ENCODE peak calls at places on chromosomes 5 and 9, in five cellular contexts. One of them, this sample, is unnamed.

GRCh38 chr5:68548959-68549676 is 333.6 kb downstream of the PIK3R1 start:
- DNase-seq in left lung: no peak
- DNase-seq in upper lobe of right lung: no peak
- DNase-seq in CD4-positive, CD25-positive, alpha-beta regulatory T cell: no peak
- DNase-seq in Panc1: no peak
- DNase-seq in this sample: peak; percentile 82

GRCh38 chr9:136847065-136847826 is 2.0 kb upstream of the PHPT1 start:
- DNase-seq in left lung: peak; percentile 80
- DNase-seq in CD4-positive, CD25-positive, alpha-beta regulatory T cell: no peak
- DNase-seq in Panc1: no peak
- DNase-seq in upper lobe of right lung: peak; percentile 87
- DNase-seq in this sample: no peak

GRCh38 chr5:107257885-107258520 is 412.7 kb downstream of the EFNA5 start:
- DNase-seq in upper lobe of right lung: no peak
- DNase-seq in Panc1: no peak
- DNase-seq in CD4-positive, CD25-positive, alpha-beta regulatory T cell: no peak
- DNase-seq in left lung: no peak
- DNase-seq in this sample: no peak

GRCh38 chr5:135657536-135658307 is 78.9 kb upstream of the CXCL14 start:
- DNase-seq in left lung: no peak
- DNase-seq in upper lobe of right lung: no peak
- DNase-seq in Panc1: no peak
- DNase-seq in CD4-positive, CD25-positive, alpha-beta regulatory T cell: no peak
- DNase-seq in this sample: no peak

GRCh38 chr5:139019880-139020279 is 144.7 kb upstream of the LRRTM2 start:
- DNase-seq in left lung: no peak
- DNase-seq in Panc1: no peak
- DNase-seq in upper lobe of right lung: no peak
- DNase-seq in CD4-positive, CD25-positive, alpha-beta regulatory T cell: no peak
- DNase-seq in this sample: no peak

GRCh38 chr9:734831-735511 is 106.5 kb upstream of the DMRT1 start:
- DNase-seq in CD4-positive, CD25-positive, alpha-beta regulatory T cell: no peak
- DNase-seq in left lung: no peak
- DNase-seq in Panc1: no peak
- DNase-seq in upper lobe of right lung: no peak
- DNase-seq in this sample: no peak

GRCh38 chr5:147216552-147217154 is 18.2 kb upstream of the STK32A start:
- DNase-seq in left lung: no peak
- DNase-seq in upper lobe of right lung: no peak
- DNase-seq in Panc1: no peak
- DNase-seq in CD4-positive, CD25-positive, alpha-beta regulatory T cell: no peak
- DNase-seq in this sample: no peak

GRCh38 chr5:54171645-54172384 is 138.6 kb downstream of the ARL15 start:
- DNase-seq in Panc1: no peak
- DNase-seq in upper lobe of right lung: no peak
- DNase-seq in CD4-positive, CD25-positive, alpha-beta regulatory T cell: no peak
- DNase-seq in left lung: peak; percentile 45
- DNase-seq in this sample: no peak

GRCh38 chr5:123673107-123673506 is 161.1 kb downstream of the CSNK1G3 start:
- DNase-seq in upper lobe of right lung: no peak
- DNase-seq in left lung: no peak
- DNase-seq in Panc1: no peak
- DNase-seq in CD4-positive, CD25-positive, alpha-beta regulatory T cell: no peak
- DNase-seq in this sample: no peak

GRCh38 chr5:159240301-159240870 is 22.7 kb upstream of the UBLCP1 start:
- DNase-seq in Panc1: peak; percentile 85
- DNase-seq in upper lobe of right lung: no peak
- DNase-seq in left lung: no peak
- DNase-seq in CD4-positive, CD25-positive, alpha-beta regulatory T cell: no peak
- DNase-seq in this sample: no peak

GRCh38 chr5:146340260-146341081 is 1.8 kb downstream of the POU4F3 start:
- DNase-seq in left lung: peak; percentile 49
- DNase-seq in Panc1: no peak
- DNase-seq in upper lobe of right lung: peak; percentile 72
- DNase-seq in CD4-positive, CD25-positive, alpha-beta regulatory T cell: no peak
- DNase-seq in this sample: peak; percentile 75

GRCh38 chr9:82457281-82457680 is 468.7 kb downstream of the SPATA31D1 start:
- DNase-seq in upper lobe of right lung: no peak
- DNase-seq in CD4-positive, CD25-positive, alpha-beta regulatory T cell: no peak
- DNase-seq in Panc1: no peak
- DNase-seq in left lung: no peak
- DNase-seq in this sample: no peak

GRCh38 chr5:82336566-82337351 is 58.6 kb upstream of the RPS23 start:
- DNase-seq in upper lobe of right lung: no peak
- DNase-seq in Panc1: no peak
- DNase-seq in left lung: no peak
- DNase-seq in CD4-positive, CD25-positive, alpha-beta regulatory T cell: no peak
- DNase-seq in this sample: no peak

GRCh38 chr5:149886697-149887470 is 57.7 kb downstream of the PDE6A start:
- DNase-seq in Panc1: no peak
- DNase-seq in left lung: peak; percentile 37
- DNase-seq in upper lobe of right lung: no peak
- DNase-seq in CD4-positive, CD25-positive, alpha-beta regulatory T cell: no peak
- DNase-seq in this sample: no peak

GRCh38 chr9:32776201-32776600 is 7.1 kb upstream of the TMEM215 start:
- DNase-seq in left lung: no peak
- DNase-seq in Panc1: no peak
- DNase-seq in upper lobe of right lung: no peak
- DNase-seq in CD4-positive, CD25-positive, alpha-beta regulatory T cell: no peak
- DNase-seq in this sample: no peak
- H3K27me3 ChIP-seq in left lung: peaks cover 5% of the 10 kb centered on the region
- H3K27me3 ChIP-seq in Panc1: peaks cover 12% of the 10 kb centered on the region
- H3K27me3 ChIP-seq in upper lobe of right lung: peaks cover 9% of the 10 kb centered on the region
- H3K27me3 ChIP-seq in CD4-positive, CD25-positive, alpha-beta regulatory T cell: peaks cover 8% of the 10 kb centered on the region
- H3K27me3 ChIP-seq in this sample: peaks cover 26% of the 10 kb centered on the region

DNA sequence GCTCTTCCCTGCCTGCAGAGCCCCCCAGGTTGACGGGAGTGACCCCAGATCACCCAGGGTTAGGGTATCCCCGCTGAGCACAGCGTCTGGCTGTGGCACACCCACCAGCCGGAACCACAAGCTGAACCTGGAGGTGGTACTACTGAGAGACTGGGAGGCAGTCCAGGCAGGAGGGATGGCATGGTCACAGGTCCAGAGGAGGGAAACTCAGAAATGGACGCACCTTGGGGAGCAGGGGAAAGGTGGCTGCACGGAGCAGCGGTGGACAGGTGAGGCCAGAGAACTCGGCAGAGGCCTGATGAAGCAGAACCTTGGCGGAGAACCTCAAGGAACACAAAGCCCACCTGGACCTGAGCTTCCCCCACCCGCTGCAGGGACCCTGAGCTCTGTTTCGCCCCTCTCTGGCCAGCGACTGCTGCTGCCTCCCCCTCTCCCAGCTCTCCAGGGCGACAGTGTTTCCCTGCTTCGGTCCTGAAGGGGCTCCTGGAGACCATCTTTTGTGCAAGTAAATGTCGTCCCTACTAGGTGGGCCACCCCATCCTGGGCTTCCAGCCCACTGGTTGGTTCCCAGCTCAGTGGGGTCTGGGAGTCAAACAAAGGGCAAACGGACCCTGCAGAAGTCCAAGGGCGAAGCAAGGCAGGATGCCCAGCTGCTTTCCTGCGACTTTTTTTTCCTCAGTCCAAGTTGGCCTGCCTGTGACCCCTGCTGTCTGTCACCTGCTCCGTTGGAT is 845 bp downstream of the ADGRD2 start:
- DNase-seq in Panc1: no peak
- DNase-seq in upper lobe of right lung: peak; percentile 42
- DNase-seq in left lung: no peak
- DNase-seq in CD4-positive, CD25-positive, alpha-beta regulatory T cell: no peak
- DNase-seq in this sample: no peak
- H3K4me3 ChIP-seq in Panc1: no peak overlapping the region
- H3K4me3 ChIP-seq in upper lobe of right lung: no peak overlapping the region
- H3K4me3 ChIP-seq in left lung: no peak overlapping the region
- H3K4me3 ChIP-seq in CD4-positive, CD25-positive, alpha-beta regulatory T cell: no peak overlapping the region
- H3K4me3 ChIP-seq in this sample: peak overlapping the region; percentile 16

DNA sequence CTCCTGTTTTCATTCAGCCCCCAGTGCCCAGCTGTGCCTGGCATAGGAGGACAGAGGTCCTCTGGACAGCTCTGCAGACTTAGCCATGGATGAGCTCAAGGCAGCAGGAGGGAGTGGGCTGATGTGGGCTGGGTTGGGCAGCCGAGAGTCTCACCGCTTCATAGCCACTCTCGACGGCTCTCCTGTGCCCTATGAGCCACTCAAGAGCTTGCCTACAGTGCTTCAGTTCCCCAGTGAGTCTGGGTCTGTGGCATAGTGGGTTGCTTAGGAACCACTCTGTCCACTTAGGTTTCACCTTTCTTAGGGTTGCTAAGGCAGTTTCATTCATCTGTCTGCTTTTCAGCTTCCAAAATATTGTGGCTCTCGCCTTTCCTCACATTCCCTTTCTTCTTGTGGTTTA is 296.8 kb downstream of the ICE1 start:
- DNase-seq in left lung: peak; percentile 44
- DNase-seq in Panc1: no peak
- DNase-seq in CD4-positive, CD25-positive, alpha-beta regulatory T cell: no peak
- DNase-seq in upper lobe of right lung: no peak
- DNase-seq in this sample: no peak
- H3K27me3 ChIP-seq in left lung: no peaks in the 10 kb centered on the region
- H3K27me3 ChIP-seq in Panc1: no peaks in the 10 kb centered on the region
- H3K27me3 ChIP-seq in CD4-positive, CD25-positive, alpha-beta regulatory T cell: no peaks in the 10 kb centered on the region
- H3K27me3 ChIP-seq in upper lobe of right lung: no peaks in the 10 kb centered on the region
- H3K27me3 ChIP-seq in this sample: no peaks in the 10 kb centered on the region

GRCh38 chr5:175444905-175445456 is 999 bp upstream of the DRD1 start:
- DNase-seq in upper lobe of right lung: no peak
- DNase-seq in Panc1: no peak
- DNase-seq in CD4-positive, CD25-positive, alpha-beta regulatory T cell: no peak
- DNase-seq in left lung: no peak
- DNase-seq in this sample: no peak
- H3K4me3 ChIP-seq in upper lobe of right lung: peak overlapping the region; percentile 45
- H3K4me3 ChIP-seq in Panc1: peak overlapping the region; percentile 43
- H3K4me3 ChIP-seq in CD4-positive, CD25-positive, alpha-beta regulatory T cell: no peak overlapping the region
- H3K4me3 ChIP-seq in left lung: no peak overlapping the region
- H3K4me3 ChIP-seq in this sample: no peak overlapping the region

GRCh38 chr5:33737284-33737683 is 154.5 kb downstream of the ADAMTS12 start:
- DNase-seq in CD4-positive, CD25-positive, alpha-beta regulatory T cell: no peak
- DNase-seq in upper lobe of right lung: no peak
- DNase-seq in Panc1: no peak
- DNase-seq in left lung: no peak
- DNase-seq in this sample: no peak
- H3K27me3 ChIP-seq in CD4-positive, CD25-positive, alpha-beta regulatory T cell: no peaks in the 10 kb centered on the region
- H3K27me3 ChIP-seq in upper lobe of right lung: no peaks in the 10 kb centered on the region
- H3K27me3 ChIP-seq in Panc1: peaks cover 3% of the 10 kb centered on the region
- H3K27me3 ChIP-seq in left lung: no peaks in the 10 kb centered on the region
- H3K27me3 ChIP-seq in this sample: no peaks in the 10 kb centered on the region

DNA sequence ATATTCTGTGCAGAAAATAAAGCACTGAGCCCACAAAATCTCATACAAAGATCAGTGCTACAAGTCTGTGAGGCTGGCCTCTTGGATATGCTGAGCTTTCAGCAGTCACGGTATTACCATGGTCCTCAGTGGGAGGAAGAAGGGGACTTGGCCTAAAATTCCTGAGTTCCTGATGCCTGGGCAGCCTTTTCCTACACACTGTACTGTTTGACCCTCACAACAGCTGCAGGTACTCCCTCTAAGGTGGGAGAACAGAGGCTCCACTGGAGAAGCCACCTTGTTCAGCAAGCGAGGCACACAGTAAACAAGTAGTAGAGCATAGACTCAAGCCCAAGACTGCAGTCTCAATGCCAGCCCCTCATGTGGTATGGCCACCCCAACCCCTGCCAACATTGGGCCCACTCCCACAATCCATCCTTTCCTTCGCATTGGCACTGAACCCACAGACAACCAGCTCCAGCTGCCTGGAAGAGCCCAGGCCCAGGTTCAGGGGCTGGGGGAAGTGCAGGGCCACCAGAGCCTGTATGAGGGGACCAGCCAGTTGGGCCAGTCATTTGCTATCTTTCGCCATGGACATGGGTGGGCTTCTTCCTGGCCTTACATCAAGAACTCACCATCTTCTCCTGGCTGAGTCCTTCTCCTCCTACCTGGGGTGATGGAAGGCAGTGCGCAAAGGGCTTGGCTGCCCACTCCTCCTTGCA is 14.3 kb downstream of the ACSL6 start:
- DNase-seq in CD4-positive, CD25-positive, alpha-beta regulatory T cell: no peak
- DNase-seq in left lung: no peak
- DNase-seq in Panc1: no peak
- DNase-seq in upper lobe of right lung: peak; percentile 43
- DNase-seq in this sample: peak; percentile 40
- H3K4me3 ChIP-seq in CD4-positive, CD25-positive, alpha-beta regulatory T cell: no peak overlapping the region
- H3K4me3 ChIP-seq in left lung: no peak overlapping the region
- H3K4me3 ChIP-seq in Panc1: no peak overlapping the region
- H3K4me3 ChIP-seq in upper lobe of right lung: no peak overlapping the region
- H3K4me3 ChIP-seq in this sample: no peak overlapping the region

GRCh38 chr9:4486176-4486575 is 4.1 kb upstream of the SLC1A1 start:
- DNase-seq in Panc1: no peak
- DNase-seq in CD4-positive, CD25-positive, alpha-beta regulatory T cell: no peak
- DNase-seq in upper lobe of right lung: no peak
- DNase-seq in left lung: no peak
- DNase-seq in this sample: no peak
- H3K27me3 ChIP-seq in Panc1: no peaks in the 10 kb centered on the region
- H3K27me3 ChIP-seq in CD4-positive, CD25-positive, alpha-beta regulatory T cell: peaks cover 2% of the 10 kb centered on the region
- H3K27me3 ChIP-seq in upper lobe of right lung: no peaks in the 10 kb centered on the region
- H3K27me3 ChIP-seq in left lung: no peaks in the 10 kb centered on the region
- H3K27me3 ChIP-seq in this sample: no peaks in the 10 kb centered on the region

DNA sequence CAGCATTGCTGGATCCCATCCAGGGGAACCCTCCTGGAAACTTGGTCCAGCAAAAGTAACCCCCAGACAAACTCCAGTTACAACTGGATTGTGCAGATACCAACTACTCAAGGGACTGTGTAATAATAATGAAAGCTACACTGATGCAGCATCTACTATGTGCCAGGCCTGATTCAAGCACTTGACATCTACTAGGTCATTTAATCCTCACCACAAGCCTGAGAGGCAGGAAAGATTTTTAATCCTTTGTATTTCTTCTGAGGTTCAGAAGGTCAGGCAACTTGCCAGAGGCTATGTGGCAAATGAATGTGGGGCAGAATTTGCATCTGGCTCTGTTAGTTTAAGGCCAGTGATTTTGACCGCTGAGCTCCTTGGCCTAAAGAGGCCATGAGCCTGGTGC is 29.5 kb upstream of the FOXI1 start:
- DNase-seq in upper lobe of right lung: no peak
- DNase-seq in Panc1: no peak
- DNase-seq in left lung: no peak
- DNase-seq in CD4-positive, CD25-positive, alpha-beta regulatory T cell: no peak
- DNase-seq in this sample: no peak
- H3K4me3 ChIP-seq in upper lobe of right lung: no peak overlapping the region
- H3K4me3 ChIP-seq in Panc1: no peak overlapping the region
- H3K4me3 ChIP-seq in left lung: no peak overlapping the region
- H3K4me3 ChIP-seq in CD4-positive, CD25-positive, alpha-beta regulatory T cell: no peak overlapping the region
- H3K4me3 ChIP-seq in this sample: no peak overlapping the region

DNA sequence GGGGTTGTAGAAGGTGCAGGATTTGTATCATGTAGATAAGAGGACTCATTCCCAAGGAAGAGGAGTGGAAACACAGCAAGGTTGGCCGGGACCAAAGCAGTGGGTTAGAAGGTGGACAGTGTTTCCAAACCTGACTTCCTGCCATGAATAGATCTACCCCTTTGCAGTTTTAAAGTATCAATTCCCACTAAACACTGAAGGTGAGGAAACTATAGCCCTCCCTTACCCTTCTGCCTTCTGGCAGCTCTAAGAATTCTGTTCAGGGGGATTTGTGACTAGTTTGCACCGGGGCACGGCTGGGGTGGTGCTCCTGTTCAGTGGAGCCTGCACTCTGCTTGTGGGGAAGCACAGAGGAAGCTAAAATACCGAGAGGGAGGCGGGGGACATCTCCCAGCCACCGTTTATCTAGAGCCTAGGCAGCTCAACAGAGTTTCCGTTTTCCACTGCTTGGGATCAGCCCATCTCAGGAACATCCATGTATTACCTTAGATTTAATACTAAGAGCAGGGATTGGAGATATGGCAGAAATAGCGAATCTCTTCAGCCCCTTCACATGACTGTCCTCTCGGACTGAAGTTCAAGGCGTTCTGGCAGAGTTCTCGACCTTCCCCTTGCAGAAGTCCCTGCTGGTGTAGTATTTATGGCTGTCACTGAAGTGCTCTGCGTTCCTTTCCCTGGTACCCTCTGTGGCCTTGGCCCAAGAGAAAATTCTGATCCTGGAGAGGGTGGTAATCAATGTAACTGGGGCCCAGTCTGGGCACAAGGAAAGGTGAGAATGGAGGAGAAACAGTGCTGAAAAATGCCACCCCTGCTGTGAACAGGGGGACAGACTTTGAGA is 5.5 kb downstream of the ISL1 start:
- DNase-seq in Panc1: no peak
- DNase-seq in upper lobe of right lung: no peak
- DNase-seq in CD4-positive, CD25-positive, alpha-beta regulatory T cell: no peak
- DNase-seq in left lung: no peak
- DNase-seq in this sample: no peak
- H3K27me3 ChIP-seq in Panc1: peaks cover 39% of the 10 kb centered on the region
- H3K27me3 ChIP-seq in upper lobe of right lung: peaks cover 98% of the 10 kb centered on the region
- H3K27me3 ChIP-seq in CD4-positive, CD25-positive, alpha-beta regulatory T cell: peaks cover 27% of the 10 kb centered on the region
- H3K27me3 ChIP-seq in left lung: peaks cover 84% of the 10 kb centered on the region
- H3K27me3 ChIP-seq in this sample: no peaks in the 10 kb centered on the region